ENCODE peak calls at places on chromosomes 16 and 17, in seven cellular contexts. N is foreskin fibroblast, P is chondrocyte, W is heart left ventricle, R is heart right ventricle, K is AG09319, G is HFFc6. Y is an unnamed sample.
A peak's percentile ranks its signal among the peaks of the same experiment; 100 is the strongest.

GRCh38 chr16:19595043-19595767 is 39.7 kb downstream of the VPS35L start:
- DNase-seq in N (peak; percentile 68), P (no peak), W (peak; percentile 84), R (peak; percentile 50), K (peak; percentile 51), G (peak; percentile 87), Y (no peak)

GRCh38 chr16:23700509-23700908 is 12.5 kb downstream of the ERN2 start:
- DNase-seq in N (no peak), P (no peak), W (no peak), R (no peak), K (no peak), G (no peak), Y (peak; percentile 48)

GRCh38 chr16:71658771-71659170 is 32.8 kb downstream of the MARVELD3 start:
- DNase-seq in N (no peak), P (no peak), W (no peak), R (no peak), K (no peak), G (no peak), Y (no peak)

GRCh38 chr17:37092041-37092440 is 143.3 kb downstream of the AATF start:
- DNase-seq in N (no peak), P (no peak), W (no peak), R (no peak), K (no peak), G (no peak), Y (no peak)

GRCh38 chr17:7862692-7863437 is 5.1 kb downstream of the CYB5D1 start:
- DNase-seq in N (no peak), P (no peak), W (no peak), R (no peak), K (no peak), G (no peak), Y (peak; percentile 82)

GRCh38 chr17:55763856-55764255 is 13.0 kb downstream of the PCTP start:
- DNase-seq in N (peak; percentile 49), P (no peak), W (no peak), R (no peak), K (no peak), G (no peak), Y (no peak)

GRCh38 chr17:45127583-45128300 is 4.6 kb downstream of the PLCD3 start:
- DNase-seq in N (no peak), P (no peak), W (peak; percentile 78), R (peak; percentile 76), K (no peak), G (peak; percentile 31), Y (peak; percentile 51)

GRCh38 chr17:70767102-70767701 is 597.9 kb downstream of the KCNJ2 start:
- DNase-seq in N (peak; percentile 11), P (no peak), W (no peak), R (no peak), K (no peak), G (peak; percentile 30), Y (peak; percentile 53)

GRCh38 chr17:76893623-76894358 is 25.6 kb downstream of the MGAT5B start:
- DNase-seq in N (no peak), P (no peak), W (no peak), R (no peak), K (no peak), G (no peak), Y (no peak)

GRCh38 chr16:11612110-11612981 is 25.6 kb upstream of the LITAF start:
- DNase-seq in N (no peak), P (no peak), W (peak; percentile 46), R (no peak), K (no peak), G (no peak), Y (no peak)

GRCh38 chr17:16106161-16106891 is 106.7 kb downstream of the TTC19 start:
- DNase-seq in N (peak; percentile 20), P (no peak), W (no peak), R (no peak), K (peak; percentile 42), G (no peak), Y (no peak)

GRCh38 chr17:16104189-16104588 is 104.6 kb downstream of the TTC19 start:
- DNase-seq in N (no peak), P (no peak), W (no peak), R (no peak), K (no peak), G (no peak), Y (no peak)

GRCh38 chr17:16101440-16101839 is 101.8 kb downstream of the TTC19 start:
- DNase-seq in N (no peak), P (no peak), W (no peak), R (no peak), K (no peak), G (no peak), Y (no peak)

DNA sequence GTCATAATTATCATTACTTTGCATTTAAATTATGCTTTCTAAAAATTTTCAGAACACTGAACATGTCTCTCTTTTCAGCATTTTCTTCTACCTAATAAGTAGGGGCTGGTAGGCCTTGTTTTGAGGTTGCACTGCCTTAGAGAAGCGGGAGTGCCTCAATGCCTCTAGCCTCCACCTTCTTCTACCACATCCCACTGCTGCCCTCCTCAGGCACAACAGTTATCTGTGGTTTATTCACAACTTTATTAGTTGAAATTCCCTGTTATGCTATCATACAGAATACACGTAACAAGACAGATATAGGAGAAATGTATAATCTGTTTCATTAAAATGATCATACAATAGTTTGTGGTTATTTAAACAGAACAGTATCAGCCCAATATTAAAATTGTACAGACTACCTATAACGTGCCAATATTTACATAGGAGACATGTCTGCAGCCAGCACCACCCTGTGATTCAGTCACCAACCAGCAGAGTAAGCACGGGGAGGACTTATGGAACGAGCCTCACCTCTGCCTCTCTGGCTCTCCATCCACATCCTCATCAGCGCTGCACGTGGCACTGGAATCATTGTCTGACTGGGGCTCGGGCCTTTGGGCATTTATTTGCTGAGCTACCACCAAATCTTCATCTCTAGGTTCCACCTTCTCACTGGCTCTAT is 101.2 kb downstream of the TTC19 start:
- DNase-seq in N (no peak), P (no peak), W (no peak), R (no peak), K (no peak), G (no peak), Y (no peak)
- TF ChIP-seq CTCF in N (no peak), P (no peak), W (no peak), R (no peak), K (no peak), G (peak; percentile 17), Y (no peak)

DNA sequence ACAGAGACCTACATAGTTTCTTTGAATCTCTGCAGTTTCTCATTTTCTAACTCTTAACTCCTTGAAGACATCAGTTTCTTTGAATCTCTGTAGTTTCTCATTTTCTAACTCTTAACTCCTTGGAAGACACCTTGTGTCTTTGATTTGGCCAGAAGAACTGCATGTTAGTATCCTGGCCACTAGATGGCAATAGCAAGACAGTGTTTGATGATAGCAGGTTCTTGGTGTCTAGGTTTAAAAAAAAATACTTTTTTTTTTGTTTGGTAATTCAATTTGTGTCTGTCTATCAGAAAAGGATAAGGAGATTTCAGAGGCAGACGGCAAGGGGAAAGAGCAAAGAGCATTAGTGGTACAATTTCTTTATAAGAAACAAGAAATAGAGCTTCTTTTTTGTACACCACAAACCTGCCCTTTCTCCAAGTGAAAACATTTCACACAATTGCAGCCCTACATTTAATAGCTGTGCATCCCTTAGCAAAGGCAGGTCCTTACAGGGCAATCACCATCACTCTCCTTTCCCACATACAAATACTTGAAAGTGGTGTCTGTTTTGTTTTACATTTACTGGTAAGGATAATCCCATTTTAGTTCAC is 1324.9 kb upstream of the CDH8 start:
- DNase-seq in N (peak; percentile 36), P (no peak), W (no peak), R (no peak), K (peak; percentile 30), G (peak; percentile 54), Y (peak; percentile 74)
- TF ChIP-seq CTCF in N (peak; percentile 85), P (peak; percentile 96), W (peak; percentile 61), R (peak; percentile 81), K (peak; percentile 92), G (peak; percentile 91), Y (peak; percentile 95)

GRCh38 chr17:29036584-29036983 is 6.4 kb upstream of the PIPOX start:
- DNase-seq in N (no peak), P (no peak), W (no peak), R (no peak), K (no peak), G (no peak), Y (no peak)
- TF ChIP-seq CTCF in N (no peak), P (no peak), W (no peak), R (no peak), K (no peak), G (no peak), Y (no peak)

DNA sequence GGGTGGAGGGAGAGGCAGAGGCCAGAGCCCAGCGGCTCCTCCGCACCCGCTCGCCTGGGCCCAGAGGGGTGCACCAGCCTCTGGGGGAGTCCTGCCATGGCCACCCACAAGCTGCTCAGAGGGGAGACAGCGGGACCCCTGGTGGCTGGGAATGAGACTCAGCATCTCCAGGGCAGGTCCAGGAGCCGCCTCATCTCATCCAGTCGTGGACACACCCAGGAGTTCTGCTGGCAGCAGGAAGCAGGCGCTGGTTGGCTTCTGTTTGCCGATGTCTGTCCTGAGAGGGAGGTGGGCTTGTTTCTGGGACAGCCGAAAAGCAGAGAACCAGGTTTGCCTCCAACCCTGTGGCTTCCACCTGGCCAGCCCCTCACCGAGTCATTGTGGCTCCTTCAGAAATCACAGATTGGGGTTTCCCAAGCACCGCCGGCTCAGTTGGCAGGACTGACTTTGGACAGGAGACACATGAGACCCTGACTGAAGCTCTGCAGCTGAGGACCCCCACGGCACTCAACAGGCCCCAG is 49.6 kb upstream of the ENPP7 start:
- DNase-seq in N (no peak), P (peak; percentile 72), W (no peak), R (no peak), K (no peak), G (no peak), Y (no peak)
- TF ChIP-seq CTCF in N (no peak), P (no peak), W (no peak), R (no peak), K (no peak), G (peak; percentile 7), Y (no peak)

DNA sequence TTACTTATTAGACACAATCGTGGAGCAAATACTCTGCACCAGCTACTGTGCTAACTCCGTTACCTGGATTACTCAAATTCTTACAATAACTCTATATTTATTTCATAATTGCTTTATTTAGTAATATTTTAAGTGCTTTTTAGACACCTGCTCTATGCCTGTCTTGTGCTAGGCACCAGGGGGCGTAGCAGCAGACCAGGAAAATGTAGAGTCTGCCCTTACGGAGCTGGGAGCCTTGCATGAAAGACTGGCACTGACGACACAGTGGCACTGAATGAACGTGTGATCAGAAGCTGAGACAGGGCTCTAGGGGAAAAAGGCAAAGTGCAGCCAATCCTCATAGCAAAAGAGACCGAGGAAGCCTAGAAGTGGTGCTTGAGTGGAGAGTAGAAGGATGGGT is 486.5 kb downstream of the CDH13 start:
- DNase-seq in N (no peak), P (no peak), W (no peak), R (no peak), K (no peak), G (peak; percentile 18), Y (peak; percentile 59)
- TF ChIP-seq CTCF in N (peak; percentile 51), P (peak; percentile 80), W (no peak), R (peak; percentile 44), K (peak; percentile 60), G (peak; percentile 77), Y (peak; percentile 83)